ENCODE peak calls at places on chromosomes 16 and 17, in seven cellular contexts. K is NB4, M is coronary artery, S is cardiac fibroblast, D is MCF 10A, W is epithelial cell of esophagus, U is testis. J is an unnamed sample.

GRCh38 chr17:28578246-28579195 is 1.8 kb upstream of the ALDOC start:
- DNase-seq in U (no peak), D (no peak), K (no peak), W (no peak), S (no peak), M (peak), J (no peak)

GRCh38 chr16:69165584-69165983 is 21.4 kb upstream of the SNTB2 start:
- DNase-seq in D (no peak), U (no peak), W (no peak), S (no peak), K (no peak), M (no peak), J (no peak)

GRCh38 chr17:29241015-29241963 is 5.4 kb upstream of the CRYBA1 start:
- DNase-seq in S (peak), W (peak), K (peak), M (no peak), D (peak), U (no peak), J (no peak)

GRCh38 chr17:55717898-55718735 is 4.5 kb downstream of the TMEM100 start:
- DNase-seq in S (peak), M (no peak), W (peak), K (peak), U (peak), D (peak), J (peak)

GRCh38 chr16:51723016-51723724 is 572.1 kb upstream of the SALL1 start:
- DNase-seq in D (no peak), M (no peak), U (no peak), W (no peak), K (no peak), S (no peak), J (no peak)

GRCh38 chr16:986411-986810 is 4.8 kb downstream of the SOX8 start:
- DNase-seq in S (no peak), W (no peak), U (no peak), M (no peak), K (no peak), D (no peak), J (no peak)

GRCh38 chr16:56357765-56358322 is 67.5 kb downstream of the AMFR start:
- DNase-seq in K (peak), W (no peak), U (peak), D (no peak), S (no peak), M (no peak), J (no peak)

GRCh38 chr17:13727441-13728171 is 125.9 kb upstream of the HS3ST3A1 start:
- DNase-seq in D (peak), S (peak), M (no peak), W (peak), U (no peak), K (peak), J (no peak)

GRCh38 chr16:58449768-58450167 is 50.2 kb upstream of the NDRG4 start:
- DNase-seq in D (no peak), S (no peak), K (peak), W (no peak), U (no peak), M (no peak), J (no peak)

GRCh38 chr16:53768167-53768566 is 64.2 kb downstream of the FTO start:
- DNase-seq in M (no peak), K (no peak), W (no peak), D (peak), S (peak), U (no peak), J (no peak)

GRCh38 chr17:82266142-82266541 is 7.4 kb downstream of the CSNK1D start:
- DNase-seq in M (no peak), K (no peak), U (no peak), W (no peak), S (no peak), D (no peak), J (no peak)

GRCh38 chr17:21817791-21818364 is 125.6 kb downstream of the KCNJ18 start:
- DNase-seq in K (no peak), W (no peak), M (no peak), D (no peak), U (no peak), S (no peak), J (no peak)

GRCh38 chr17:37170881-37171460 is 204.8 kb upstream of the C17orf78 start:
- DNase-seq in D (no peak), W (no peak), M (no peak), S (peak), K (no peak), U (no peak), J (no peak)

GRCh38 chr16:65117701-65118448 is 4.0 kb downstream of the CDH11 start:
- DNase-seq in U (peak), S (peak), W (peak), K (peak), D (peak), M (peak), J (peak)

GRCh38 chr17:41360291-41360995 is 9.2 kb downstream of the KRT33B start:
- DNase-seq in D (no peak), S (no peak), U (no peak), K (no peak), M (no peak), W (peak), J (no peak)

GRCh38 chr16:84790291-84790690 is 29.5 kb upstream of the CRISPLD2 start:
- DNase-seq in D (peak), M (no peak), S (no peak), U (no peak), W (peak), K (no peak), J (no peak)

GRCh38 chr16:82195917-82196494 is 26.0 kb upstream of the MPHOSPH6 start:
- DNase-seq in M (no peak), K (no peak), S (peak), W (no peak), D (no peak), U (no peak), J (no peak)

GRCh38 chr17:77810536-77810935 is 148.0 kb upstream of the TNRC6C start:
- DNase-seq in K (no peak), S (peak), U (peak), M (peak), W (peak), D (peak), J (no peak)

GRCh38 chr17:16339959-16340358 is 13.3 kb downstream of the CENPV start:
- DNase-seq in U (no peak), W (no peak), M (no peak), S (no peak), K (no peak), D (no peak), J (no peak)

GRCh38 chr16:830871-831570 is 30.5 kb upstream of the GNG13 start:
- DNase-seq in W (no peak), K (no peak), D (no peak), S (no peak), U (no peak), M (no peak), J (no peak)

GRCh38 chr17:27977751-27978688 is 64.5 kb upstream of the NLK start:
- DNase-seq in D (peak), M (no peak), S (no peak), U (no peak), W (no peak), K (no peak), J (no peak)

GRCh38 chr17:50207318-50207717 is 5.9 kb upstream of the COL1A1 start:
- DNase-seq in D (no peak), W (no peak), U (no peak), M (peak), S (no peak), K (no peak), J (no peak)

GRCh38 chr17:44605116-44605505 is 47.8 kb downstream of the FZD2 start:
- DNase-seq in K (no peak), W (no peak), D (no peak), M (no peak), U (no peak), S (no peak), J (no peak)

GRCh38 chr17:35003778-35004177 is 23.5 kb downstream of the LIG3 start:
- DNase-seq in W (no peak), K (no peak), M (no peak), U (no peak), S (no peak), D (no peak), J (no peak)

GRCh38 chr17:17062356-17062755 is 20.1 kb downstream of the MPRIP start:
- DNase-seq in D (no peak), M (no peak), U (peak), K (peak), S (peak), W (no peak), J (no peak)

GRCh38 chr16:4690946-4691665 is 2.3 kb upstream of the NUDT16L1 start:
- DNase-seq in K (peak), S (no peak), D (no peak), W (no peak), U (no peak), M (no peak), J (no peak)

GRCh38 chr17:7440823-7441174 is 1.5 kb downstream of the FGF11 start:
- DNase-seq in S (peak), D (peak), K (no peak), M (no peak), U (peak), W (peak), J (peak)
- TF ChIP-seq CTCF in S (peak), D (peak), K (no peak), M (no peak), U (no peak), W (no peak), J (no peak)

DNA sequence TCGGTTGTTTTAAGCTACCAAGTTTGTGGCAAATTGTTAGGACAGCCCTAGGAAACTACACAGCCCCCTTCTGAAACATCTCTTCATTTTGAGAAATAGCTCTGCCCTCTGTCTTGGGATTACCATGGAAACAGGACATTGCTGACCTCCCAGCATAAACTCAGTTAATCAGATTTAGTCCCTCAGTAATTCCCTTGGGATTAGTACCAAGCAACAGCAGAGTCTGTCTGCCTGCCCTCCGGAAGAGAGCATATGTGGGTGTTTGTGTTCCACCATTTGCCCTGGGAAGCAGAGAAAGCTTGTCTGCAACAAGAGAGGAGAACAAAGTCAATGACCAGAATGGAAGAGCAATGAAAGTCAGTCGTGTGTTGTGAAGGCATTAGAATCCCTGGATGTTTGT is 26.1 kb downstream of the NUDT7 start:
- DNase-seq in U (no peak), S (no peak), M (no peak), K (no peak), W (no peak), D (no peak), J (no peak)
- TF ChIP-seq CTCF in U (no peak), S (no peak), M (no peak), K (no peak), W (no peak), D (no peak), J (no peak)

DNA sequence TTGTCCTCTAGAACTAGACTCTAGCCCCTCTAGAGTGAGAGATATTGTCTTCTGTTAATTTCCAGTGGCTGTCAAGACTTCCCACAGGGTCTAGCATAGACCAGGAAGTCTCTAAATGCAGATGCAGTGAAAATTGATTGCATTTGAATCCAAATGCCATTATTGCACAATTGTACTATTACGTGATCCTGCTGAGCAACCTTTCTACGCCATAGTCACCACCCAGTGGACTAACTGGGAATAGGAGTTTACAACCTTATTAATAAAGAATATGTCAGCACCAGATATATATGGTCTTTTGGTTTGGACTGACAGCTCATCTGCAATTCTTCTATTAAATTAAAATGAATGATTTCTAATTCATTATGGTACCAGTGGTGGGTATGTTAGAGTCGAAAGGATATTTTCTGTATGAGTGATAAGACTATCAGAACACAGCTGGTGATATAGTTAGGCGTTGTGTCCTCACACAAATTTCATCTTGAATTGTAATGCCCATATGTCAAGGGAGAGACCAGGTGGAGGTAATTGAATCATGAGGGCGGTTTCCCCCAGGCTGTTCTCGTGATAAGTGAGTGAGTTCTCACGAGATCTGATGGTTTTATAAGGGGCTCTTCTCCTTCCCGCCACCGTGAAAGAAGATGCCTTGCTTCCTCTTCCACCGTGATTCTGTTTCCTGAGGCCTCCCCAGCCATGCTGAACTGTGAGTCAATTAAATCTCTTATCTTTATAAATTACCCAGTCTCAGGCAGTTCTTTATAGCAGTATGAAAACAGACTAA is 138.9 kb upstream of the CA10 start:
- DNase-seq in M (no peak), W (peak), K (peak), D (peak), U (no peak), S (peak), J (no peak)
- TF ChIP-seq CTCF in M (no peak), W (peak), K (no peak), D (peak), U (no peak), S (no peak), J (no peak)

GRCh38 chr16:28554634-28555423 is 1.1 kb downstream of the SGF29 start:
- DNase-seq in W (no peak), D (no peak), M (no peak), U (no peak), S (no peak), K (no peak), J (no peak)

GRCh38 chr16:28556914-28557320 is 3.2 kb downstream of the SGF29 start:
- DNase-seq in S (no peak), D (no peak), M (no peak), W (no peak), K (peak), U (no peak), J (no peak)

GRCh38 chr16:28555593-28555992 is 1.9 kb downstream of the SGF29 start:
- DNase-seq in W (no peak), D (no peak), U (no peak), S (no peak), M (no peak), K (no peak), J (peak)

GRCh38 chr16:28549301-28549899 is 4.3 kb upstream of the SGF29 start:
- DNase-seq in U (no peak), W (peak), M (no peak), K (peak), S (peak), D (peak), J (no peak)

GRCh38 chr16:28553776-28554633 is at the start of gene SGF29:
- DNase-seq in W (peak), S (peak), U (peak), M (peak), K (peak), D (peak), J (peak)
- TF ChIP-seq CTCF in W (peak), S (peak), U (peak), M (no peak), K (no peak), D (no peak), J (peak)

GRCh38 chr16:79777679-79778078 is 177.1 kb upstream of the MAF start:
- DNase-seq in D (no peak), M (no peak), U (no peak), S (no peak), W (no peak), K (no peak), J (no peak)
- TF ChIP-seq CTCF in D (no peak), M (no peak), U (no peak), S (no peak), W (no peak), K (no peak), J (no peak)

DNA sequence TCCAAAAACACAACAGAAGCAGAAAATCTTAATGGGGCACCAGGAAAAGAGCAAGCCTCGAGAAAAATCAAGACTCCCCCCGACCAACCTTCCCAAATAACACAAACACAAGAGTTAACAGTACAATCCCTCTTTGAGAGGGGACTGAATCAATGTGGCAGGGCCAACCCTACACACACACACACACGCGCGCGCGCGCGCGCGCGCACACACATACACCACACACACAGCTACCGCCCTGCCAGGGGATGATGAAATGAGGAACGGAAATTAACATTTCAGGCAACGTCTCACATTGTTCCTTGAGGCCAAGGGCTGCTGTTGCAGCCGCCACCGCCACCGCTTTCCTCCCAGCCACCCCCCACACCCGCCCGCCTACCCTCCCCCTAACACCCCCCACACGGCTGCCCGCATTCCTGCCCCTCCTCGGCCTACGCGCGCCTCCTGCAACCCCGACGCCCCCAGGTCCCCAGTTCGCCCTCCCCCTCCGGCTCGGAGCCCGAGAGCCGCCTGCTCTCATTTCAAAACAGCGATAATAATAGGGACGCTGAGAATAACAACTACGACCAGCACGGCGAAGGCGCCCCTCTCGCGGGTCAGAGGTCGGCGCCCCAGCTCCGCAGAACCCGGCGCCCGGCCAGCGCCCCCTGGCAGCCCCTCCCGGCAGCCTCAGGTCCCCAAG is 1.2 kb downstream of the ANKRD11 start:
- DNase-seq in D (peak), S (peak), W (peak), M (peak), K (peak), U (peak), J (peak)
- TF ChIP-seq CTCF in D (peak), S (peak), W (peak), M (no peak), K (no peak), U (no peak), J (no peak)

DNA sequence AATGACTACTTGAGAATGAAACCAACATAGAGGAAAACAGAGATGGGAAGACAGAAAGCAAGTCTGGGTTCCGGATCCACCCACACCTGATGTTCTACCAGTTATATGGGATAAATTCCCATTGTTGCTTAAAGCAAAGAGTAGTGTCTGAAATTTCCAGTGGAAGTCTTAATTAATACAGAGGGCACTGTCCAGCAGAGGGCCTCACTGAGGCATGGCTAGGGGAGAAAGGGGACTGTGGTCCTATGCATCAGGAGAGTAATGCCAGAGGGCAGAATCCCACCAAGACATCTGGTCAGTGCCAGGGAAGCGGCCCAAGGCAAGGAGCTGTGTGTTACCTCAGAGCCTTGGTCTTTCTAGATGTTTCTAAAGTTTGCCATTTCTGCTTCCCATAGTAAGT is 7.5 kb upstream of the UMOD start:
- DNase-seq in S (no peak), W (no peak), M (no peak), K (peak), D (no peak), U (peak), J (no peak)
- TF ChIP-seq CTCF in S (no peak), W (no peak), M (no peak), K (peak), D (no peak), U (no peak), J (peak)

DNA sequence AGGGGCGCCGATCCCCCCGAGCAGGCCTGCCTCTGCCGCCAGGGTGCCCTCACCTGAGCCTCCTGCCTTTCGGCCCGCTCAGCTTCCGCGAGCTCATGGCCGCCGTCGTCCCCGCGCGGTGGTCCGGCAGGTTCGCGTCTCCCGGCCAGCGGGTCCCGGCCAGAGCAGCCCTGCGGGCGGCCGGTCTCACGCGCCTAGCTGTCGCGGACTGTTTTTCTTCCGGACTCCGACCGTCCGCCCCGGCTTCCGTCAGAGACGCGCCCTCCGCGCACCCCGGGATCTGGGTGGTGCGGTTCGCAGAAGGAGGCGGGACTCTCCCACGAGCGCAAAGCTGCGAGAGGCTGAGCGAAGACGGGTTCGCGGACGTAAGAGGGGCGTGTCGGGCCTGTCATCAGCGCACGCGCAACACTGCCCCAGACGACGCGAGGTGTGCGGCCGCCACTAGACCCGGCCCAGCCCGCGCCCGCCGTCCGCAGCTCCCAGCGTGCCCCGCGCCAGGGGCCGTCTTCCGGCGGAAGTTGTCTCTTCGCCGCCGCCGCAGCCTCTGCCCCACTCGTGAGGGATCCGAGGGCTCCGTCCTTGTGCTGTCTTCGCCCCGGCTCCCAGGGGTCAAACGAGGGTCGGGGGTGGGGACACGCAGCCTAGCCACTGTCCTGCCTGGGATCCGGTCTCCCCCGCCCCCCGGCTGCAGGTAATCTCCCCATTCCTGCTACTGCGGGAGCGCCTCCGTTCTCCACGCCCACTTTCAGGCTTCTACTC is at the start of gene INPP5K:
- DNase-seq in U (peak), K (peak), D (peak), M (peak), S (peak), W (peak), J (peak)
- TF ChIP-seq CTCF in U (peak), K (no peak), D (no peak), M (no peak), S (no peak), W (no peak), J (no peak)

GRCh38 chr16:3174618-3175148 is 13.3 kb upstream of the OR1F1 start:
- DNase-seq in D (no peak), W (no peak), K (no peak), S (no peak), U (no peak), M (no peak), J (no peak)
- TF ChIP-seq CTCF in D (no peak), W (no peak), K (no peak), S (no peak), U (no peak), M (no peak), J (no peak)

GRCh38 chr16:75497558-75497957 is 2.3 kb upstream of the CHST6 start:
- DNase-seq in U (no peak), W (no peak), S (no peak), K (no peak), D (no peak), M (no peak), J (no peak)
- TF ChIP-seq CTCF in U (no peak), W (no peak), S (no peak), K (no peak), D (no peak), M (no peak), J (no peak)